ENCODE peak calls at places on chromosome X, in six cellular contexts. One of them, this sample, is unnamed.

GRCh38 chrX:151974336-151975227 is at the start of gene GABRE:
- DNase-seq in H9: peak
- DNase-seq in H1: peak
- DNase-seq in IMR-90: no peak
- DNase-seq in neuronal stem cell: peak
- DNase-seq in trophoblast cell: peak
- DNase-seq in this sample: peak

GRCh38 chrX:24759786-24760185 is 66.1 kb downstream of the POLA1 start:
- DNase-seq in H9: no peak
- DNase-seq in H1: no peak
- DNase-seq in IMR-90: no peak
- DNase-seq in neuronal stem cell: no peak
- DNase-seq in trophoblast cell: no peak
- DNase-seq in this sample: no peak

GRCh38 chrX:17549005-17549685 is 174.1 kb downstream of the NHS start:
- DNase-seq in H9: no peak
- DNase-seq in H1: no peak
- DNase-seq in IMR-90: no peak
- DNase-seq in neuronal stem cell: no peak
- DNase-seq in trophoblast cell: no peak
- DNase-seq in this sample: no peak

GRCh38 chrX:85109235-85109634 is 105.6 kb downstream of the APOOL start:
- DNase-seq in H9: peak
- DNase-seq in H1: peak
- DNase-seq in IMR-90: no peak
- DNase-seq in neuronal stem cell: no peak
- DNase-seq in trophoblast cell: peak
- DNase-seq in this sample: no peak

GRCh38 chrX:130120321-130120731 is 10.0 kb upstream of the ELF4 start:
- DNase-seq in H9: peak
- DNase-seq in H1: no peak
- DNase-seq in IMR-90: no peak
- DNase-seq in neuronal stem cell: no peak
- DNase-seq in trophoblast cell: peak
- DNase-seq in this sample: peak

GRCh38 chrX:18973527-18974192 is 10.3 kb downstream of the PHKA2 start:
- DNase-seq in H9: no peak
- DNase-seq in H1: no peak
- DNase-seq in IMR-90: no peak
- DNase-seq in neuronal stem cell: no peak
- DNase-seq in trophoblast cell: no peak
- DNase-seq in this sample: no peak

GRCh38 chrX:130577431-130577830 is 175.6 kb downstream of the RBMX2 start:
- DNase-seq in H9: no peak
- DNase-seq in H1: no peak
- DNase-seq in IMR-90: no peak
- DNase-seq in neuronal stem cell: no peak
- DNase-seq in trophoblast cell: no peak
- DNase-seq in this sample: no peak

GRCh38 chrX:112941209-112941788 is 100.7 kb upstream of the AMOT start:
- DNase-seq in H9: no peak
- DNase-seq in H1: no peak
- DNase-seq in IMR-90: peak
- DNase-seq in neuronal stem cell: no peak
- DNase-seq in trophoblast cell: peak
- DNase-seq in this sample: no peak

GRCh38 chrX:21911481-21911880 is 29.0 kb upstream of the SMS start:
- DNase-seq in H9: no peak
- DNase-seq in H1: no peak
- DNase-seq in IMR-90: no peak
- DNase-seq in neuronal stem cell: no peak
- DNase-seq in trophoblast cell: no peak
- DNase-seq in this sample: no peak

GRCh38 chrX:75154871-75155270 is 1.2 kb downstream of the ABCB7 start:
- DNase-seq in H9: no peak
- DNase-seq in H1: no peak
- DNase-seq in IMR-90: no peak
- DNase-seq in neuronal stem cell: no peak
- DNase-seq in trophoblast cell: no peak
- DNase-seq in this sample: no peak

GRCh38 chrX:89021964-89022363 is 274.9 kb downstream of the CPXCR1 start:
- DNase-seq in H9: no peak
- DNase-seq in H1: no peak
- DNase-seq in IMR-90: no peak
- DNase-seq in neuronal stem cell: no peak
- DNase-seq in trophoblast cell: no peak
- DNase-seq in this sample: no peak

GRCh38 chrX:10048076-10048475 is 80.9 kb downstream of the CLDN34 start:
- DNase-seq in H9: no peak
- DNase-seq in H1: no peak
- DNase-seq in IMR-90: no peak
- DNase-seq in neuronal stem cell: peak
- DNase-seq in trophoblast cell: peak
- DNase-seq in this sample: no peak
- H3K14ac ChIP-seq in H9: no peak
- H3K14ac ChIP-seq in H1: no peak
- H3K14ac ChIP-seq in IMR-90: no peak
- H3K14ac ChIP-seq in neuronal stem cell: no peak
- H3K14ac ChIP-seq in trophoblast cell: no peak
- H3K14ac ChIP-seq in this sample: no peak

GRCh38 chrX:107716045-107716684 is 59.4 kb downstream of the TSC22D3 start:
- DNase-seq in H9: peak
- DNase-seq in H1: no peak
- DNase-seq in IMR-90: peak
- DNase-seq in neuronal stem cell: peak
- DNase-seq in trophoblast cell: no peak
- DNase-seq in this sample: no peak
- H3K18ac ChIP-seq in H9: peak
- H3K18ac ChIP-seq in H1: no peak
- H3K18ac ChIP-seq in IMR-90: peak
- H3K18ac ChIP-seq in neuronal stem cell: peak
- H3K18ac ChIP-seq in trophoblast cell: peak
- H3K18ac ChIP-seq in this sample: peak

GRCh38 chrX:71199252-71199651 is 23.8 kb upstream of the GJB1 start:
- DNase-seq in H9: no peak
- DNase-seq in H1: no peak
- DNase-seq in IMR-90: no peak
- DNase-seq in neuronal stem cell: no peak
- DNase-seq in trophoblast cell: no peak
- DNase-seq in this sample: no peak

GRCh38 chrX:71198066-71198465 is 25.0 kb upstream of the GJB1 start:
- DNase-seq in H9: no peak
- DNase-seq in H1: no peak
- DNase-seq in IMR-90: no peak
- DNase-seq in neuronal stem cell: no peak
- DNase-seq in trophoblast cell: no peak
- DNase-seq in this sample: no peak

GRCh38 chrX:71191253-71191652 is 31.8 kb upstream of the GJB1 start:
- DNase-seq in H9: no peak
- DNase-seq in H1: no peak
- DNase-seq in IMR-90: no peak
- DNase-seq in neuronal stem cell: no peak
- DNase-seq in trophoblast cell: no peak
- DNase-seq in this sample: no peak

DNA sequence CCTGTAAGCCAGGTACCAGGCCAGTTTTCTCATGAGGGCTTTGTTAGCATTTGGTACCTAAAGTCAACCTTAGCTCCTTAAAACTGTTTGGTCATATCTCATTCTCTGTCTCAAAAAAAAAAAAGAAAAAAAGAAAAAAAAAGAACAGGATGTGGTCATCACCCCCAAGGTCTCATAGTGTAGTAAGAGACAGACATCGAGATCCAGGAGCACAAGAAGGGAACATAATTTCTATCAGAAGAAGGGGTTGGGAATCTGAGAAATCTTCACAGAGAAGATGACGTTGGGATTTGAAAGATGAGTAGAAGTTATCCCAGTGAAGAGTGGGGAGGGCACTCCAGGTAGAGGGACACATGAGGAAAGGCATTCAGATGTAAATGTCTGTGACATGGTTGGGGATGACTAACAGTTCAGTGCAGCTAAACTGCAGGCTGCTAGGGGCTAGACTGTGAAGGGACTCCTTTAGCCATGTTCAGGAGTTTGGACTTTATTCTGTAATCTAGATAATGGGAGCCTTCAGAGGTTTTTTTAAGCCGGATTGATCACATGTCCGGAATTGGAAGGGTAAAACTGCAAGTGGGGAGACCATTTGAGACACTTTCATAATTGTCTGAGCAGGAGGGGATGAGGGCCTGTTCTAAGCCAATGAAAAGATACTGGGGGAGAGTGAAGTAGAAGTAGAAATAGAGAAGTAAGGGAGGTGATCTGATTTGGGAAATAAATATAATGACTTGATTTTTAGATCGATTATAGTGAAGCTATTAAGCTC is 26.9 kb upstream of the GJB1 start:
- DNase-seq in H9: peak
- DNase-seq in H1: no peak
- DNase-seq in IMR-90: no peak
- DNase-seq in neuronal stem cell: no peak
- DNase-seq in trophoblast cell: no peak
- DNase-seq in this sample: no peak
- H2AFZ ChIP-seq in H9: no peak
- H2AFZ ChIP-seq in H1: peak
- H2AFZ ChIP-seq in IMR-90: no peak
- H2AFZ ChIP-seq in neuronal stem cell: peak
- H2AFZ ChIP-seq in trophoblast cell: no peak
- H2AFZ ChIP-seq in this sample: no peak

DNA sequence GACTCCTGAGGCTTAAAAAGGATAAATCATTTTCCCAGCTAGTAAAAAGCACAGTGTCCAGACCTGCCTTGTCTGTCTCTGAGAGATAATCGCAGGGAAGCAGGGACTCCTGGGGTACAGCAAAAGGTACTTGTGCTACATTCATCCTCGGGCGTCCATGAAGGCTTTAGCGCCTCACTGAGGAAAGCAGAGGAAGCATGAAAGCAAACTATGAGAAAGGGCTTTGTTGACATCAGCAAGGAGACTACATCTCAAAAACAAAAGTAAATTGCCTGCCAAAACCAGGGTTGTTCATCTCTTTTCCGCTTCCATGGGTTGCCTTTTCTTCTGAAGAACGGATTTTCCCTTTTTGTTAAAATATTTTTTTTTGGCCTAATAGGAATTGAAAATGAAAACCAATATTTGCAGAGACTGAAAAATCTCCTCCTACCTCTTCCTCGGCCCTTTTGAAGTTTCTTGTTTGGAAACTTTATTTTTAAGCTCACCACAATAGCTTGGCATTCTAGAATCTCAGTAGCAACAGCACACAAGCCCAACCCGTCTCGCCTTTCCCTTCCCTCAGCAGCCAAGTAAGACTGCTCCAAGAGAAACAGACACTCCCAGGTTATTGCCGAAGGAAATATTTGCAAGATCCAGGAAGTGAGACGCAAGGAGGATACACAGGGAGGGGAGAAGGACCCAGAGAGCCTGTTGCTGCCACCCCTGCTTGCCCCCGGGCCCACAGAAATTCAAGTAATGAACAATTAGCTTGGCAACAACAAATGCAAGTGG is 148.3 kb upstream of the DGKK start:
- DNase-seq in H9: no peak
- DNase-seq in H1: no peak
- DNase-seq in IMR-90: no peak
- DNase-seq in neuronal stem cell: no peak
- DNase-seq in trophoblast cell: no peak
- DNase-seq in this sample: no peak
- H3K14ac ChIP-seq in H9: no peak
- H3K14ac ChIP-seq in H1: no peak
- H3K14ac ChIP-seq in IMR-90: no peak
- H3K14ac ChIP-seq in neuronal stem cell: no peak
- H3K14ac ChIP-seq in trophoblast cell: no peak
- H3K14ac ChIP-seq in this sample: no peak

GRCh38 chrX:47574096-47574553 is 8.1 kb upstream of the TIMP1 start:
- DNase-seq in H9: no peak
- DNase-seq in H1: no peak
- DNase-seq in IMR-90: no peak
- DNase-seq in neuronal stem cell: no peak
- DNase-seq in trophoblast cell: no peak
- DNase-seq in this sample: peak
- H3K18ac ChIP-seq in H9: peak
- H3K18ac ChIP-seq in H1: no peak
- H3K18ac ChIP-seq in IMR-90: peak
- H3K18ac ChIP-seq in neuronal stem cell: peak
- H3K18ac ChIP-seq in trophoblast cell: peak
- H3K18ac ChIP-seq in this sample: peak

This sample was measured in mesenchymal stem cell.